ENCODE peak calls at places on chromosome 13, in eight cellular contexts. One of them, this sample, is unnamed.

GRCh38 chr13:47680752-47681151 is 320.3 kb downstream of the SUCLA2 start:
- DNase-seq in effector memory CD4-positive, alpha-beta T cell: no peak
- DNase-seq in PC-3: peak; percentile 46
- DNase-seq in CD8-positive, alpha-beta memory T cell: no peak
- DNase-seq in BE2C: no peak
- DNase-seq in tibial nerve: no peak
- DNase-seq in small intestine: no peak
- DNase-seq in right cardiac atrium: no peak
- DNase-seq in this sample: no peak

GRCh38 chr13:97977376-97977705 is 23.9 kb downstream of the IPO5 start:
- DNase-seq in effector memory CD4-positive, alpha-beta T cell: no peak
- DNase-seq in PC-3: peak; percentile 4
- DNase-seq in CD8-positive, alpha-beta memory T cell: no peak
- DNase-seq in BE2C: no peak
- DNase-seq in tibial nerve: no peak
- DNase-seq in small intestine: peak; percentile 13
- DNase-seq in right cardiac atrium: no peak
- DNase-seq in this sample: no peak

GRCh38 chr13:50712882-50713281 is 130.6 kb downstream of the DLEU7 start:
- DNase-seq in effector memory CD4-positive, alpha-beta T cell: no peak
- DNase-seq in PC-3: no peak
- DNase-seq in CD8-positive, alpha-beta memory T cell: no peak
- DNase-seq in BE2C: no peak
- DNase-seq in tibial nerve: no peak
- DNase-seq in small intestine: no peak
- DNase-seq in right cardiac atrium: no peak
- DNase-seq in this sample: no peak

GRCh38 chr13:108325863-108326262 is 56.3 kb downstream of the TNFSF13B start:
- DNase-seq in effector memory CD4-positive, alpha-beta T cell: no peak
- DNase-seq in PC-3: no peak
- DNase-seq in CD8-positive, alpha-beta memory T cell: no peak
- DNase-seq in BE2C: no peak
- DNase-seq in tibial nerve: no peak
- DNase-seq in small intestine: no peak
- DNase-seq in right cardiac atrium: no peak
- DNase-seq in this sample: no peak

GRCh38 chr13:71801781-71802180 is 65.2 kb downstream of the DACH1 start:
- DNase-seq in effector memory CD4-positive, alpha-beta T cell: no peak
- DNase-seq in PC-3: no peak
- DNase-seq in CD8-positive, alpha-beta memory T cell: no peak
- DNase-seq in BE2C: peak; percentile 50
- DNase-seq in tibial nerve: no peak
- DNase-seq in small intestine: no peak
- DNase-seq in right cardiac atrium: no peak
- DNase-seq in this sample: no peak

GRCh38 chr13:76329004-76329403 is 557.2 kb downstream of the KCTD12 start:
- DNase-seq in effector memory CD4-positive, alpha-beta T cell: no peak
- DNase-seq in PC-3: no peak
- DNase-seq in CD8-positive, alpha-beta memory T cell: no peak
- DNase-seq in BE2C: no peak
- DNase-seq in tibial nerve: no peak
- DNase-seq in small intestine: no peak
- DNase-seq in right cardiac atrium: no peak
- DNase-seq in this sample: no peak

GRCh38 chr13:25034173-25034572 is 61.8 kb upstream of the PABPC3 start:
- DNase-seq in effector memory CD4-positive, alpha-beta T cell: no peak
- DNase-seq in PC-3: no peak
- DNase-seq in CD8-positive, alpha-beta memory T cell: no peak
- DNase-seq in BE2C: no peak
- DNase-seq in tibial nerve: no peak
- DNase-seq in small intestine: no peak
- DNase-seq in right cardiac atrium: no peak
- DNase-seq in this sample: no peak

GRCh38 chr13:84645196-84646071 is 763.2 kb upstream of the SLITRK1 start:
- DNase-seq in effector memory CD4-positive, alpha-beta T cell: no peak
- DNase-seq in PC-3: no peak
- DNase-seq in CD8-positive, alpha-beta memory T cell: no peak
- DNase-seq in BE2C: no peak
- DNase-seq in tibial nerve: no peak
- DNase-seq in small intestine: no peak
- DNase-seq in right cardiac atrium: no peak
- DNase-seq in this sample: no peak

GRCh38 chr13:52892925-52893324 is 44.5 kb upstream of the PCDH8 start:
- DNase-seq in effector memory CD4-positive, alpha-beta T cell: no peak
- DNase-seq in PC-3: peak; percentile 2
- DNase-seq in CD8-positive, alpha-beta memory T cell: no peak
- DNase-seq in BE2C: no peak
- DNase-seq in tibial nerve: no peak
- DNase-seq in small intestine: no peak
- DNase-seq in right cardiac atrium: no peak
- DNase-seq in this sample: no peak

GRCh38 chr13:112657850-112658445 is 31.9 kb upstream of the ATP11A start:
- DNase-seq in effector memory CD4-positive, alpha-beta T cell: no peak
- DNase-seq in PC-3: peak; percentile 63
- DNase-seq in CD8-positive, alpha-beta memory T cell: no peak
- DNase-seq in BE2C: no peak
- DNase-seq in tibial nerve: no peak
- DNase-seq in small intestine: no peak
- DNase-seq in right cardiac atrium: no peak
- DNase-seq in this sample: no peak

GRCh38 chr13:59364508-59365187 is 799.1 kb downstream of the DIAPH3 start:
- DNase-seq in effector memory CD4-positive, alpha-beta T cell: no peak
- DNase-seq in PC-3: no peak
- DNase-seq in CD8-positive, alpha-beta memory T cell: no peak
- DNase-seq in BE2C: peak; percentile 76
- DNase-seq in tibial nerve: no peak
- DNase-seq in small intestine: no peak
- DNase-seq in right cardiac atrium: no peak
- DNase-seq in this sample: no peak

GRCh38 chr13:91184244-91184926 is 163.1 kb upstream of the MIR17HG start:
- DNase-seq in effector memory CD4-positive, alpha-beta T cell: no peak
- DNase-seq in PC-3: peak; percentile 23
- DNase-seq in CD8-positive, alpha-beta memory T cell: no peak
- DNase-seq in BE2C: no peak
- DNase-seq in tibial nerve: no peak
- DNase-seq in small intestine: no peak
- DNase-seq in right cardiac atrium: no peak
- DNase-seq in this sample: no peak

GRCh38 chr13:45602183-45602582 is 13.4 kb downstream of the ERICH6B start:
- DNase-seq in effector memory CD4-positive, alpha-beta T cell: no peak
- DNase-seq in PC-3: no peak
- DNase-seq in CD8-positive, alpha-beta memory T cell: no peak
- DNase-seq in BE2C: peak; percentile 16
- DNase-seq in tibial nerve: no peak
- DNase-seq in small intestine: no peak
- DNase-seq in right cardiac atrium: no peak
- DNase-seq in this sample: no peak

GRCh38 chr13:51534075-51534817 is 50.0 kb upstream of the WDFY2 start:
- DNase-seq in effector memory CD4-positive, alpha-beta T cell: peak; percentile 18
- DNase-seq in PC-3: no peak
- DNase-seq in CD8-positive, alpha-beta memory T cell: peak; percentile 53
- DNase-seq in BE2C: no peak
- DNase-seq in tibial nerve: peak; percentile 19
- DNase-seq in small intestine: peak; percentile 16
- DNase-seq in right cardiac atrium: peak; percentile 35
- DNase-seq in this sample: peak; percentile 69

GRCh38 chr13:22073718-22074117 is 402.8 kb downstream of the FGF9 start:
- DNase-seq in effector memory CD4-positive, alpha-beta T cell: no peak
- DNase-seq in PC-3: no peak
- DNase-seq in CD8-positive, alpha-beta memory T cell: no peak
- DNase-seq in BE2C: no peak
- DNase-seq in tibial nerve: no peak
- DNase-seq in small intestine: no peak
- DNase-seq in right cardiac atrium: no peak
- DNase-seq in this sample: no peak

GRCh38 chr13:51223284-51224270 is 1.4 kb downstream of the FAM124A start:
- DNase-seq in effector memory CD4-positive, alpha-beta T cell: no peak
- DNase-seq in PC-3: no peak
- DNase-seq in CD8-positive, alpha-beta memory T cell: no peak
- DNase-seq in BE2C: peak; percentile 19
- DNase-seq in tibial nerve: peak; percentile 13
- DNase-seq in small intestine: no peak
- DNase-seq in right cardiac atrium: no peak
- DNase-seq in this sample: no peak

DNA sequence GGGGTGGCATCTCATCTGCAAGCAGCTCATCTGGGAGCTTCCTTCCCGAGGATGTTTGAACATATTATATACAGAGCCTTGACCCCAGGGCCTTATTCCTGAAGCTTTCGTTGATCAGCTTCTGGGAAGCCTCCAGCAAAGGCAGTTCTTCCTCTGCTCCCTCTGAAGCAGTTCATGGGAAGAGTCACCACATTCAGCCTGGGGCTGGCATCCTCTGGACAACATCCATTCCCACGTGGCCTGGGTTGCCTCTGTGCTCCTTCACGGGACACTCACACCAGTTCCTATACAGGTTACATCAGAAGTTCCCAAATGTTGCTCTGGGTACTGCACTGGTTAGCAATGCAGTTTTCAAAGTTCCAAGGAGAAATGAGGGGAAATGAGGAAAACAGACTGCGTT is 29.6 kb downstream of the COL4A2 start:
- DNase-seq in effector memory CD4-positive, alpha-beta T cell: no peak
- DNase-seq in PC-3: no peak
- DNase-seq in CD8-positive, alpha-beta memory T cell: no peak
- DNase-seq in BE2C: no peak
- DNase-seq in tibial nerve: no peak
- DNase-seq in small intestine: no peak
- DNase-seq in right cardiac atrium: no peak
- DNase-seq in this sample: no peak
- H3K4me1 ChIP-seq in effector memory CD4-positive, alpha-beta T cell: peaks cover 10% of the 10 kb centered on the region
- H3K4me1 ChIP-seq in PC-3: no peaks in the 10 kb centered on the region
- H3K4me1 ChIP-seq in CD8-positive, alpha-beta memory T cell: peaks cover 21% of the 10 kb centered on the region
- H3K4me1 ChIP-seq in BE2C: no peaks in the 10 kb centered on the region
- H3K4me1 ChIP-seq in tibial nerve: peaks cover 53% of the 10 kb centered on the region
- H3K4me1 ChIP-seq in small intestine: peaks cover 6% of the 10 kb centered on the region
- H3K4me1 ChIP-seq in right cardiac atrium: peaks cover 38% of the 10 kb centered on the region
- H3K4me1 ChIP-seq in this sample: peaks cover 88% of the 10 kb centered on the region

DNA sequence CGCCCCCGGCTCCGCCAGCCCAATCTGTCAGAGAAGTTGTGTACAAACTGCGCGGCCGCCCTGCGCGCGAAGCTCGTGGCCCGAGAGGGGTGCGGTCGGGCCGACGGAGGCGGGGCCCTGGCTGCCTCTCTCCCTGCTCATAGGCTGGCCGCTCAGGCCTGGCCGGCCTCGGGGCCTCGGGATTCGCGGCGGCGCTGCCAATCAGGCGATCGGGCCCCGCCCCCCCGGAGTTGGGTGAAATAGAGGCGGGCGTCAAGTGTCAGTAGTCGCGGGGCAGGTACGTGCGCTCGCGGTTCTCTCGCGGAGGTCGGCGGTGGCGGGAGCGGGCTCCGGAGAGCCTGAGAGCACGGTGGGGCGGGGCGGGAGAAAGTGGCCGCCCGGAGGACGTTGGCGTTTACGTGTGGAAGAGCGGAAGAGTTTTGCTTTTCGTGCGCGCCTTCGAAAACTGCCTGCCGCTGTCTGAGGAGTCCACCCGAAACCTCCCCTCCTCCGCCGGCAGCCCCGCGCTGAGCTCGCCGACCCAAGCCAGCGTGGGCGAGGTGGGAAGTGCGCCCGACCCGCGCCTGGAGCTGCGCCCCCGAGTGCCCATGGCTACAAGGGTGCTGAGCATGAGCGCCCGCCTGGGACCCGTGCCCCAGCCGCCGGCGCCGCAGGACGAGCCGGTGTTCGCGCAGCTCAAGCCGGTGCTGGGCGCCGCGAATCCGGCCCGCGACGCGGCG is at the start of gene KLF5:
- DNase-seq in effector memory CD4-positive, alpha-beta T cell: peak; percentile 91
- DNase-seq in PC-3: peak; percentile 96
- DNase-seq in CD8-positive, alpha-beta memory T cell: peak; percentile 93
- DNase-seq in BE2C: peak; percentile 98
- DNase-seq in tibial nerve: peak; percentile 97
- DNase-seq in small intestine: peak; percentile 97
- DNase-seq in right cardiac atrium: peak; percentile 95
- DNase-seq in this sample: peak; percentile 97
- H3K27me3 ChIP-seq in effector memory CD4-positive, alpha-beta T cell: no peaks in the 10 kb centered on the region
- H3K27me3 ChIP-seq in PC-3: no peaks in the 10 kb centered on the region
- H3K27me3 ChIP-seq in CD8-positive, alpha-beta memory T cell: peaks cover 14% of the 10 kb centered on the region
- H3K27me3 ChIP-seq in BE2C: peaks cover 9% of the 10 kb centered on the region
- H3K27me3 ChIP-seq in tibial nerve: peaks cover 2% of the 10 kb centered on the region
- H3K27me3 ChIP-seq in small intestine: no peaks in the 10 kb centered on the region
- H3K27me3 ChIP-seq in right cardiac atrium: no peaks in the 10 kb centered on the region
- H3K27me3 ChIP-seq in this sample: no peaks in the 10 kb centered on the region

DNA sequence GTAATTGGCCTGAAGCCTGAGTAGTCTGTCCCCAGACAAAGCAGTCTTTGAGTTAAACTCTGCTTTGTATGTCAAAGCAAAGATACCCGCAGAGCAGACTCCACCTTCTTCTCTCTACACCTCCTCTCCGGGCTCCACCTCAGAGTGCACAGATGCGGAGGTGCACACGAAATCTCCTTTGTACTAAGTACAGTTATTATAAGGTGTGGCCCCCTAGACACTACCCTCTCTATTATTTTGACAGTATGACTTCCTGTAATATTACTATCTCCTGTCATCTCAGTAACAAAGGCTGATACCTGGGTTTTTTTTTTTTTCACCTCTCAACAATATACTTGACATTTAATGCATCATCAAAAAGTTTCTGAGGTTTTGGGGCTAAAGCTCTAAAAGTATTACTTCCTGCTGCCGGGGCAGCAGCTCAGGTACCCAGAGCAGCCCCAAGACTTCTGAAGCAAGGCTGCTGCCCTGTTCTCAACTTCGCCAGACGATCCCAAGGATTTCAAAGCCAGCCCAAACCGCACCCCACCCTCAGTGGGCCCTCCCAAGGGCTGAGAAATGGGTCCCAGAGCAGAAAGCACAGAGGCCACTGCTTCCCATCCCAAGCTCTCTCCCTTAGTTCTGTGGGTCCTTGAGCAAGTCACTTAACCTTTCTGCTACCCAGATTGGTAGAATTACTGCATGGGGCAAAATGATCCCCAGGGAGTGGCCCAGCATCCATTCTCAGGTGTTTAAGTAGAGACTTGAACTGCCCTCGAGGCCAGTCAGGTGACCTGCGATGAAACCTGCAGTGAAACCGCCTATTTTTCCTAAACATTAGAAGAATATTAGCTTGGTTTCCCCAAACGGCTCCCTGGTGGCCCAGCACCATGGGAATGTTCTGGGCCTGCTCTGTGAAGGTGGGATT is 180.6 kb downstream of the FOXO1 start:
- DNase-seq in effector memory CD4-positive, alpha-beta T cell: peak; percentile 55
- DNase-seq in PC-3: no peak
- DNase-seq in CD8-positive, alpha-beta memory T cell: peak; percentile 89
- DNase-seq in BE2C: no peak
- DNase-seq in tibial nerve: no peak
- DNase-seq in small intestine: peak; percentile 58
- DNase-seq in right cardiac atrium: no peak
- DNase-seq in this sample: no peak
- H3K4me1 ChIP-seq in effector memory CD4-positive, alpha-beta T cell: peaks cover 59% of the 10 kb centered on the region
- H3K4me1 ChIP-seq in PC-3: no peaks in the 10 kb centered on the region
- H3K4me1 ChIP-seq in CD8-positive, alpha-beta memory T cell: peaks cover 89% of the 10 kb centered on the region
- H3K4me1 ChIP-seq in BE2C: no peaks in the 10 kb centered on the region
- H3K4me1 ChIP-seq in tibial nerve: peaks cover 5% of the 10 kb centered on the region
- H3K4me1 ChIP-seq in small intestine: no peaks in the 10 kb centered on the region
- H3K4me1 ChIP-seq in right cardiac atrium: peaks cover 4% of the 10 kb centered on the region
- H3K4me1 ChIP-seq in this sample: peaks cover 4% of the 10 kb centered on the region

DNA sequence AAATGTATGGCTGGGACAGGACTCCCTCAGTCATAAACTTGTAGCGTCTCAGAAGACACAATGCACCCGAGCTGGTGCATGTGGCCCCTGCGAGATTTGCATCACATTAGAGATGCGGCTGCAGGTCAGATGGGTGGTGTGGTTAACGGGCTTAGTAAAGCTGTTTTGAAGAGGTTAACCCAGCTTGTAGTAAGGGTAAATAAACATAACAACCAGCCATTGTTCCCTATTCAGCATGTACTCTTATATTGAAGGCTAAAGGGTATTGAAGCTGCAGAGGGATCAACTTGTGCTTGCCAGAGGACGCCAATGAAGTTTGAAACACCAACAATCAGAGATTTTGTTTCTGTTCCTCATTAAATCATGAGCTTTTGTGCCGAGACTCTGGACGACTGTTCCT is 79.4 kb downstream of the ZIC5 start:
- DNase-seq in effector memory CD4-positive, alpha-beta T cell: no peak
- DNase-seq in PC-3: no peak
- DNase-seq in CD8-positive, alpha-beta memory T cell: no peak
- DNase-seq in BE2C: no peak
- DNase-seq in tibial nerve: no peak
- DNase-seq in small intestine: no peak
- DNase-seq in right cardiac atrium: no peak
- DNase-seq in this sample: no peak
- H3K27me3 ChIP-seq in effector memory CD4-positive, alpha-beta T cell: peaks cover 21% of the 10 kb centered on the region
- H3K27me3 ChIP-seq in PC-3: no peaks in the 10 kb centered on the region
- H3K27me3 ChIP-seq in CD8-positive, alpha-beta memory T cell: peaks cover 22% of the 10 kb centered on the region
- H3K27me3 ChIP-seq in BE2C: no peaks in the 10 kb centered on the region
- H3K27me3 ChIP-seq in tibial nerve: peaks cover 49% of the 10 kb centered on the region
- H3K27me3 ChIP-seq in small intestine: no peaks in the 10 kb centered on the region
- H3K27me3 ChIP-seq in right cardiac atrium: no peaks in the 10 kb centered on the region
- H3K27me3 ChIP-seq in this sample: peaks cover 5% of the 10 kb centered on the region